ENCODE peak calls at places on chromosomes 7 and 10, in six cellular contexts. U is GM13977; Q is CMK; F is HEK293T; V is activated CD4-positive, CD25-positive, alpha-beta regulatory T cell treated with anti-CD3 and anti-CD28 coated beads, Interleukin-2, amount 50 U/mL, for 72 hours; H is fibroblast of mammary gland. P is an unnamed sample.

GRCh38 chr10:7662522-7662921 is 4.2 kb downstream of the ITIH5 start:
- DNase-seq in U (no peak), Q (no peak), F (no peak), V (no peak), H (peak; percentile 2), P (no peak)

GRCh38 chr10:79495791-79496190 is 16.5 kb upstream of the EIF5AL1 start:
- DNase-seq in U (no peak), Q (no peak), F (no peak), V (no peak), H (no peak), P (no peak)

GRCh38 chr10:8183241-8183704 is 128.8 kb downstream of the GATA3 start:
- DNase-seq in U (peak; percentile 21), Q (no peak), F (no peak), V (no peak), H (no peak), P (no peak)

GRCh38 chr10:68470300-68470699 is 1.5 kb downstream of the DNA2 start:
- DNase-seq in U (no peak), Q (no peak), F (no peak), V (no peak), H (no peak), P (no peak)

GRCh38 chr10:11822031-11822756 is 962 bp upstream of the PROSER2 start:
- DNase-seq in U (no peak), Q (no peak), F (no peak), V (no peak), H (no peak), P (no peak)

GRCh38 chr7:117230276-117231046 is 92.4 kb downstream of the WNT2 start:
- DNase-seq in U (peak; percentile 58), Q (no peak), F (no peak), V (no peak), H (peak; percentile 52), P (no peak)

GRCh38 chr10:47222461-47222860 is 77.5 kb upstream of the GDF10 start:
- DNase-seq in U (no peak), Q (no peak), F (no peak), V (no peak), H (no peak), P (no peak)

GRCh38 chr7:51067757-51068156 is 248.9 kb downstream of the COBL start:
- DNase-seq in U (peak; percentile 53), Q (no peak), F (peak; percentile 51), V (no peak), H (peak; percentile 77), P (peak; percentile 5)

GRCh38 chr10:25639646-25640045 is 294.4 kb upstream of the MYO3A start:
- DNase-seq in U (no peak), Q (no peak), F (no peak), V (no peak), H (no peak), P (no peak)

GRCh38 chr10:3902809-3903410 is 117.9 kb upstream of the KLF6 start:
- DNase-seq in U (no peak), Q (no peak), F (no peak), V (no peak), H (peak; percentile 59), P (peak; percentile 10)

GRCh38 chr10:14659626-14660196 is 115.0 kb downstream of the FAM107B start:
- DNase-seq in U (peak; percentile 63), Q (no peak), F (no peak), V (peak; percentile 59), H (no peak), P (peak; percentile 25)

GRCh38 chr7:133829336-133829897 is 297.7 kb upstream of the LRGUK start:
- DNase-seq in U (no peak), Q (no peak), F (no peak), V (no peak), H (peak; percentile 49), P (no peak)

GRCh38 chr7:134315679-134316538 is 821 bp downstream of the SLC35B4 start:
- DNase-seq in U (peak; percentile 28), Q (no peak), F (no peak), V (no peak), H (peak; percentile 45), P (no peak)

GRCh38 chr10:85612833-85613232 is 753.8 kb downstream of the GRID1 start:
- DNase-seq in U (no peak), Q (no peak), F (no peak), V (no peak), H (no peak), P (no peak)

GRCh38 chr10:30587522-30588031 is 42.0 kb downstream of the LYZL2 start:
- DNase-seq in U (peak; percentile 68), Q (peak; percentile 14), F (no peak), V (no peak), H (no peak), P (peak; percentile 33)

GRCh38 chr7:22329816-22330524 is 27.0 kb downstream of the RAPGEF5 start:
- DNase-seq in U (no peak), Q (no peak), F (no peak), V (no peak), H (no peak), P (no peak)

GRCh38 chr10:54067361-54067760 is 733.7 kb downstream of the PCDH15 start:
- DNase-seq in U (no peak), Q (no peak), F (no peak), V (no peak), H (no peak), P (no peak)

GRCh38 chr10:43623351-43623750 is 17.1 kb downstream of the ZNF485 start:
- DNase-seq in U (no peak), Q (no peak), F (no peak), V (no peak), H (peak; percentile 17), P (no peak)

GRCh38 chr10:16910795-16911164 is 93.6 kb upstream of the RSU1 start:
- DNase-seq in U (no peak), Q (no peak), F (no peak), V (no peak), H (no peak), P (no peak)

P was measured in memory B cell.